ENCODE peak calls at places on chromosomes 6 and 20, in five cellular contexts. C is B cell, X is fibroblast of pulmonary artery, F is breast epithelium, Q is IMR-90. B is an unnamed sample.

GRCh38 chr6:36386495-36387439 is 702 bp downstream of the ETV7 start:
- DNase-seq in X (peak), Q (peak), F (no peak), C (peak), B (no peak)

GRCh38 chr20:625360-625932 is 15.3 kb upstream of the TCF15 start:
- DNase-seq in X (no peak), Q (no peak), C (no peak), F (no peak), B (no peak)

GRCh38 chr6:56730663-56731529 is 88.2 kb upstream of the DST start:
- DNase-seq in C (no peak), F (no peak), X (peak), Q (peak), B (no peak)

GRCh38 chr6:167550936-167551633 is 226.2 kb downstream of the TTLL2 start:
- DNase-seq in Q (no peak), C (no peak), X (peak), F (no peak), B (no peak)

GRCh38 chr20:48284837-48285236 is 499.6 kb upstream of the SULF2 start:
- DNase-seq in C (no peak), X (peak), Q (peak), F (no peak), B (no peak)

GRCh38 chr6:105832358-105832757 is 253.8 kb upstream of the PRDM1 start:
- DNase-seq in Q (no peak), F (no peak), C (no peak), X (no peak), B (no peak)

GRCh38 chr20:33871362-33871761 is 60.2 kb downstream of the CHMP4B start:
- DNase-seq in F (no peak), C (no peak), X (peak), Q (peak), B (no peak)

GRCh38 chr20:6450841-6451240 is 316.6 kb upstream of the BMP2 start:
- DNase-seq in X (no peak), F (no peak), Q (no peak), C (no peak), B (no peak)

GRCh38 chr20:13396036-13396435 is 175.0 kb downstream of the ISM1 start:
- DNase-seq in X (peak), C (no peak), F (no peak), Q (peak), B (no peak)

GRCh38 chr6:1227935-1228753 is 83.8 kb upstream of the FOXQ1 start:
- DNase-seq in F (no peak), C (no peak), X (no peak), Q (no peak), B (no peak)

GRCh38 chr20:10079964-10080363 is 45.2 kb downstream of the ANKEF1 start:
- DNase-seq in F (no peak), Q (peak), X (peak), C (no peak), B (no peak)

GRCh38 chr20:53789913-53790675 is 196.5 kb upstream of the ZNF217 start:
- DNase-seq in C (no peak), Q (no peak), X (no peak), F (no peak), B (no peak)

GRCh38 chr6:19037607-19038006 is 650.5 kb downstream of the RNF144B start:
- DNase-seq in Q (no peak), C (no peak), F (no peak), X (no peak), B (no peak)

GRCh38 chr20:7090001-7090400 is 322.5 kb downstream of the BMP2 start:
- DNase-seq in X (no peak), Q (no peak), F (no peak), C (no peak), B (no peak)

GRCh38 chr6:128498244-128498643 is 22.2 kb downstream of the PTPRK start:
- DNase-seq in Q (no peak), F (no peak), X (no peak), C (no peak), B (no peak)

GRCh38 chr6:36659271-36659670 is 19.2 kb upstream of the CDKN1A start:
- DNase-seq in C (no peak), F (no peak), Q (peak), X (peak), B (no peak)

GRCh38 chr20:48471734-48472408 is 355.9 kb downstream of the PREX1 start:
- DNase-seq in F (no peak), C (no peak), Q (no peak), X (no peak), B (no peak)

GRCh38 chr6:108710560-108710959 is 137.7 kb upstream of the ARMC2 start:
- DNase-seq in Q (no peak), F (no peak), C (no peak), X (no peak), B (no peak)

GRCh38 chr6:113184291-113184690 is 672.9 kb upstream of the MARCKS start:
- DNase-seq in X (peak), C (no peak), F (no peak), Q (peak), B (no peak)

GRCh38 chr6:21367148-21367547 is 226.4 kb upstream of the SOX4 start:
- DNase-seq in C (no peak), Q (no peak), F (no peak), X (no peak), B (no peak)

GRCh38 chr6:43709654-43710303 is 22.2 kb upstream of the MRPS18A start:
- DNase-seq in F (no peak), X (peak), Q (no peak), C (no peak), B (no peak)

GRCh38 chr6:145954985-145955384 is 9.2 kb downstream of the SHPRH start:
- DNase-seq in C (no peak), X (no peak), Q (no peak), F (no peak), B (no peak)

GRCh38 chr6:4319992-4320683 is 184.8 kb upstream of the ECI2 start:
- DNase-seq in Q (peak), F (no peak), C (no peak), X (peak), B (no peak)

GRCh38 chr6:84066536-84066935 is 33.0 kb downstream of the MRAP2 start:
- DNase-seq in X (no peak), F (no peak), Q (no peak), C (no peak), B (no peak)

GRCh38 chr6:151442359-151442758 is 9.6 kb downstream of the RMND1 start:
- DNase-seq in X (no peak), F (no peak), C (no peak), Q (no peak), B (no peak)

GRCh38 chr6:162538643-162539064 is 188.9 kb downstream of the PRKN start:
- DNase-seq in Q (no peak), F (no peak), C (no peak), X (no peak), B (no peak)

GRCh38 chr20:661474-662288 is 8.7 kb upstream of the SRXN1 start:
- DNase-seq in C (no peak), Q (no peak), X (no peak), F (no peak), B (no peak)

GRCh38 chr20:32364554-32365208 is 6.5 kb downstream of the ASXL1 start:
- DNase-seq in F (no peak), C (no peak), X (no peak), Q (no peak), B (no peak)

GRCh38 chr6:143579703-143580102 is 68.2 kb upstream of the FUCA2 start:
- DNase-seq in C (no peak), F (no peak), X (peak), Q (peak), B (no peak)

GRCh38 chr6:77568570-77568969 is 84.3 kb upstream of the MEI4 start:
- DNase-seq in X (no peak), C (no peak), F (no peak), Q (no peak), B (no peak)

GRCh38 chr6:157898169-157898568 is 75.1 kb downstream of the SNX9 start:
- DNase-seq in Q (no peak), X (no peak), F (no peak), C (no peak), B (no peak)

GRCh38 chr6:44265003-44265842 is at the start of gene NFKBIE:
- DNase-seq in Q (peak), F (peak), X (peak), C (peak), B (peak)

GRCh38 chr6:66662196-66662595 is 955.2 kb upstream of the EYS start:
- DNase-seq in X (peak), Q (peak), F (no peak), C (no peak), B (no peak)

GRCh38 chr20:57573893-57574292 is 13.0 kb downstream of the PCK1 start:
- DNase-seq in X (no peak), F (no peak), Q (no peak), C (no peak), B (no peak)
- TF ChIP-seq CTCF in X (peak), F (no peak), Q (no peak), C (no peak), B (peak)

DNA sequence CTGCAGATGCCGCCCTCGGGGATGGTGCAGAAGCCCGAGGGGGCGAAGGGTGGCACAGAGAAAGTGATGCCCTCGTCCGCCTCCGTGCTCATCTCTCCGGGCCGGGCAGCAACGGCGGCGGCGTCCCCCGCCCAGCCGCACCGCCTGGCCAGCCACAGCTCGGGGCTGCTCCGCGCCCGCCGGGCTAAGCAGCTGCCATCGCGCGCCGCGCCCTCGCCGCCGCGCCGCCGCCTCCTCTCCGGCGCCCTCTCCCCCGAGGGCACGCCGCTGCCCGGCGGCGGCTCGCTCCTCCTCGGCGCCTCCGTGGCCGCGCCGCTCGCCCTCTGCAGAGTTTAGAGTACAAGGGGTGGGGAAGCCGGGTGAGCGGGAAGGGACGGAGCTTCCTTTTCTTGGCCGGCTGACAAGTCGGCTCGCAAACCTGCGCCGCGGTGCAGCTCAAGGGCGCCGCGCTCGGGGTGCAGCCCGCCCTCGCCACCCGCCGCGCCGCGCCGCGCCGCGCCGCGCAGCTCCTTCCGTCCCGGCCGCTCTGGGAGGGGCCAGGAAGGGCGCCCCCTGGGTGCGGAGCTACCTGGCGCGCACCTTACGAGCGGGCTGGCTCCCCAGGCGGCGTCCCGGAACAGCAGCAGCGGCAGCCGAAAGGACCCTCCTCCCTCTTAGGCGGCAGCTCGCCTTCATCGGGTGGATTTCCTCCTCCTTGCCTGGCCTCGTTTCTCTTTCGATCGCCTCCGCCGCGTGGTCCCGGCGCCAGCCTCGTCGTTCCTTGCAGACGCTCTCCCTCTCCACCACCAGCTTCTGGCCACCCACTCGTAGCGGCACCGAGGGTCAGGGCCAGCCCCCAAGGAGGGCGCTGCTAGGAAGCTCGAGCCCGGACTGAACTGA is at the start of gene MAP3K5:
- DNase-seq in F (peak), Q (peak), X (peak), C (peak), B (peak)
- TF ChIP-seq CTCF in F (peak), Q (peak), X (peak), C (no peak), B (peak)

GRCh38 chr20:22245139-22245538 is 339.2 kb downstream of the FOXA2 start:
- DNase-seq in F (no peak), X (no peak), Q (no peak), C (no peak), B (no peak)

GRCh38 chr20:22243063-22243462 is 341.3 kb downstream of the FOXA2 start:
- DNase-seq in X (no peak), Q (no peak), F (no peak), C (no peak), B (no peak)

DNA sequence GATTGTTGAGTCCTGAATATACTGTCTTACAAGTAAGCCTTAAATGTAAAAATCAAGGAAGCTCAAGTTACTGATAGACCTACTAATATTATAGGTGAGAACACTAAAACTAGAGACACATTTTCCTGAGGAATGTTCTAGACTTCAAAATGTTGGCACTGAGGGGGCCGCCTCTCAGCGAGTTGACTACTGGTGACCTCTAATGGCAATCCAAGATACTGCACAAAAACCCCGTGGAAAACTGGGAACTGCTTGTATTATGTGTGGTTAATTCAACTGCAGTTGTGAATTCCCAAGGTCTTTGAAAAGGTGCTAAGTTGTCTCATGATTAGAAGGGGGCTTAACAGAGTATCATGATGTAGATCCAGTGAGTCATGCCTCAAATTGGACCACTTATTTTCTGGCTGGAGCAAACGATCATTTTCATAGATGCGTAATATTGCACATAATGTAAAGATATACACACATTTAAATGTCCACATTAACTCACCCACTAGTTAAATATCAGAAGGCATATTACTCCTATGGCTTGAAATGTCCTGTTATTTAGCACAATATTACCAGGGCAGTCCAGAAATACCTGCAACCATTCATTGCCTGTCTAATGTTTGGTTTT is 336.2 kb downstream of the FOXA2 start:
- DNase-seq in C (no peak), X (peak), F (no peak), Q (no peak), B (no peak)
- TF ChIP-seq CTCF in C (no peak), X (peak), F (no peak), Q (peak), B (peak)

DNA sequence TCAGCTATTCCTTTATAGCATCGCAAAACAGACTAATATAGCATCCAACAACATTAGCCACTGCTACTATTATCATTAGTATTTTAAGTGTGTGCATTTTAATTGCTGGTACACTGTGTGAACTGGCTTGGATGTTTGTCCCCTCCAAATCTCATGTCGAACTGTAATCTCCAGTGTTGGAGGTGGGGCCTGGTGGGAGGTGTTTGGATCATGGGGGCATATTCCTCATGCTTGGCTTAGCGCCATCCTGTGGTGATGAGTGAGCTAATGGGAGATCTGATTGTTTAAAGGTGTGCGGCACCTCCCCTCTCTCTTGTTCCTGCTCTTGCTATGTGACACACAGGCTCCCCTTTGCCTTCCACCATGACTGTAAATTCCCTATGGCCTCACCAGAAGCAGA is 12.4 kb upstream of the OSER1 start:
- DNase-seq in Q (no peak), C (no peak), X (no peak), F (no peak), B (no peak)
- TF ChIP-seq CTCF in Q (no peak), C (no peak), X (no peak), F (no peak), B (no peak)

DNA sequence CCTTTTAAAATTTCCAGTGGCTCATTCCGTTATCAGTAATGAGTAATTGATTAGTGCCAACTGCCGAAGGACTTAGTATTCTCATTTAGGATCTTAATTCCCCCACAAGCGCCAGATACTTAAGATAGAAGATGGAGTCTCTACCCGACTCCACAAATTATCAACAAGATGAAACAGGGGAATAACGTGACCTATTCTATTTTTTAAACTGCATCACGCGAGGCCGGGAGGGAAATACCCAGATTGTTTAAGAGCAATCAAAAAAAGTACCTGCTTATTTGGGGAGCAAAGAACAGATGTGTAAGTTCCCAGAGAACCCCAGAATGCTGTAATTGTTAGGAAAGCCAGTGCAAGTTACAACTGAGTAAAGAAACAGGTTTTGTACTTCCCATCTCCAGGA is 1.1 kb upstream of the MAP3K5 start:
- DNase-seq in X (no peak), Q (no peak), F (no peak), C (peak), B (no peak)
- TF ChIP-seq CTCF in X (no peak), Q (no peak), F (no peak), C (no peak), B (no peak)

GRCh38 chr20:57073402-57073801 is 193.0 kb downstream of the BMP7 start:
- DNase-seq in C (no peak), Q (no peak), X (no peak), F (no peak), B (no peak)
- TF ChIP-seq CTCF in C (no peak), Q (no peak), X (no peak), F (no peak), B (no peak)

GRCh38 chr6:86707545-86708120 is 229.7 kb upstream of the HTR1E start:
- DNase-seq in X (no peak), C (no peak), F (no peak), Q (no peak), B (no peak)

GRCh38 chr6:86712039-86712438 is 225.3 kb upstream of the HTR1E start:
- DNase-seq in X (no peak), F (no peak), C (no peak), Q (no peak), B (no peak)

DNA sequence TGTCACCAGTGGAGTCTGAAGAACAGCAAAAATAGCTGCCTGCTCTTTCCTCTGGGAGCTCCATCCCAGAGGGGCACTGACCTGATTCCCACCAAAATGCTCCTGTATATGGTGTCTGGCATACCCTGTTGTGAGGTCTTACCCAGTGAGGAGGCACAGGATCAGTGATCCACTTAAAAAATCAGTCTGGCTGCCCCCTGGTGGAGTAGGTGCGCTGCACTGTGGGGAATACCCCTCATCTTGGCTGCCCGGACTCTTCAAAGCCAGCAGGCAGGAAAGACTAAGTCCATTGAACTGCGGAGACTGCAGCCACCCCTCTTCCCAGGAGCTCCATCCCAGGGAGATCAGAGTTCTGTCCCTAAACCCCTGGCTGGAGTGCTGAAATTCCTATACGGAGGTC is 230.9 kb upstream of the HTR1E start:
- DNase-seq in X (no peak), F (no peak), Q (no peak), C (no peak), B (no peak)
- TF ChIP-seq CTCF in X (no peak), F (no peak), Q (no peak), C (no peak), B (no peak)